ENCODE peak calls at places on chromosomes 13 and 19, in seven cellular contexts. H is omental fat pad, I is choroid plexus epithelial cell, C is cardiac fibroblast, X is neural progenitor cell, Z is colonic mucosa, W is HFFc6. G is an unnamed sample.

GRCh38 chr13:20231839-20232555 is at the start of gene GJB6:
- DNase-seq in I (no peak), X (peak), C (no peak), Z (no peak), W (no peak), H (no peak), G (no peak)

GRCh38 chr19:33868821-33869412 is 72.2 kb downstream of the KCTD15 start:
- DNase-seq in H (no peak), I (peak), C (peak), W (no peak), X (peak), Z (no peak), G (no peak)

GRCh38 chr19:21238670-21239069 is 90.5 kb downstream of the ZNF708 start:
- DNase-seq in I (no peak), X (no peak), W (no peak), C (no peak), Z (no peak), H (no peak), G (no peak)

GRCh38 chr13:111893607-111894443 is 173.1 kb upstream of the SOX1 start:
- DNase-seq in W (no peak), X (peak), H (no peak), Z (no peak), I (no peak), C (no peak), G (no peak)

GRCh38 chr13:89568746-89569145 is 1778.7 kb upstream of the MIR17HG start:
- DNase-seq in C (no peak), X (no peak), H (no peak), I (no peak), W (no peak), Z (no peak), G (no peak)

GRCh38 chr19:31326329-31327028 is 22.8 kb downstream of the TSHZ3 start:
- DNase-seq in Z (no peak), X (no peak), C (no peak), H (no peak), W (no peak), I (no peak), G (no peak)

GRCh38 chr19:10861118-10861651 is 10.2 kb upstream of the CARM1 start:
- DNase-seq in Z (peak), H (no peak), X (peak), W (no peak), I (peak), C (peak), G (no peak)

GRCh38 chr13:70339738-70340137 is 231.5 kb upstream of the KLHL1 start:
- DNase-seq in I (peak), Z (peak), X (peak), C (no peak), W (no peak), H (no peak), G (no peak)

GRCh38 chr19:18294467-18294864 is 13.0 kb upstream of the JUND start:
- DNase-seq in C (no peak), X (peak), Z (no peak), I (no peak), W (peak), H (no peak), G (peak)

GRCh38 chr13:60617863-60618733 is 221.1 kb downstream of the TDRD3 start:
- DNase-seq in I (peak), W (peak), H (no peak), C (peak), X (peak), Z (no peak), G (no peak)

GRCh38 chr19:53927745-53928144 is 18.7 kb downstream of the CACNG7 start:
- DNase-seq in X (peak), W (peak), H (no peak), Z (no peak), C (peak), I (peak), G (no peak)

GRCh38 chr13:48888613-48889012 is 87.1 kb upstream of the FNDC3A start:
- DNase-seq in Z (no peak), X (no peak), C (no peak), W (no peak), H (no peak), I (no peak), G (no peak)

GRCh38 chr13:77345150-77345780 is 18.4 kb upstream of the MYCBP2 start:
- DNase-seq in I (no peak), H (no peak), C (no peak), X (no peak), W (no peak), Z (no peak), G (no peak)

GRCh38 chr19:47032171-47032811 is 12.7 kb downstream of the NPAS1 start:
- DNase-seq in X (peak), H (no peak), W (no peak), Z (peak), C (peak), I (peak), G (peak)

GRCh38 chr19:17953869-17954268 is 13.0 kb upstream of the KCNN1 start:
- DNase-seq in I (no peak), W (no peak), H (no peak), C (no peak), Z (no peak), X (peak), G (no peak)

GRCh38 chr19:23075031-23075733 is 41.6 kb upstream of the ZNF730 start:
- DNase-seq in C (peak), I (peak), Z (peak), X (peak), H (peak), W (no peak), G (no peak)

GRCh38 chr19:14616310-14616870 is 33.5 kb downstream of the CLEC17A start:
- DNase-seq in X (no peak), I (no peak), W (no peak), C (no peak), Z (no peak), H (no peak), G (no peak)

GRCh38 chr19:54114340-54114826 is 1.1 kb downstream of the TFPT start:
- DNase-seq in X (peak), I (peak), C (peak), H (no peak), W (no peak), Z (peak), G (no peak)

GRCh38 chr13:36183901-36184300 is 30.5 kb downstream of the SOHLH2 start:
- DNase-seq in W (no peak), Z (no peak), I (no peak), H (no peak), C (no peak), X (no peak), G (no peak)

DNA sequence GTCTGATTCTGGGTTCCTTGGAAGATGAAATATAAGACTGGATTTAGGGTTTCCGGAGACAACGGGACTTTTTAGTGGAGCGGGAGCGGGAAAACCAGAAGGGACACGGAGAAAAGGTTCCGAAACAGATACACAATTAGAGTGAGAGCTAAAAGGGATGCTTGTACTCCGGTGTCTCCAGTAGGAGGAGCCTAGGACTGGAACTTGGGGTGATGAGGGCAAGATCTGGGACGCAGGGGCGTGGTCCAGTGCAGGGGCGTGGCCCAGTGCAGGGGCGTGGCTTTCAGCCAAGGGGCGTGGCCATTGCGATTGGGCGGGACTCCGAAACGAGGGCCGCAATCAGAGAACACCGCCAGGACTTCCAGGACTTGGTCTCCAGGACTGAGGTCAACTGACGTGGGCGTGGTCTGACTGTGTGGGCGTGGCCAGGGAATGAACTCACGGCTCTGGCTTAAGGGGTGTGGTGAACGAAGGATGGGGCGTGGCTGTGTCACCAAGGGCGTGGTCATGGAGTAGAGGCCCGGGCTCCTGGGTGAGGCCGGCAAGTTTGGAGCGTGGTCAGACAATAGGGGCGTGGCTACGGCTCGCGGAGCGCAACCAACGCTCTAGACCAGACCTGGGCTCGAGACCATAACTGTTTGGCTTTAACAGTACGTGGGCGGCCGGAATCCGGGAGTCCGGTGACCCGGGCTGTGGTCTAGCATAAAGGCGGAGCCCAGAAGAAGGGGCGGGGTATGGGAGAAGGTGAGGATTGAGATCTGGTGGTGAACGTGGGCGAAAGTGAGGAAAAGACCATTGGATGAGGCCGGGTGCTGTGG is at the start of gene DKKL1:
- DNase-seq in C (peak), Z (peak), H (peak), X (peak), I (peak), W (peak), G (peak)
- TF ChIP-seq CTCF in C (no peak), Z (no peak), H (no peak), X (peak), I (peak), W (peak), G (no peak)

GRCh38 chr19:4807188-4807587 is 15.7 kb downstream of the FEM1A start:
- DNase-seq in H (no peak), X (no peak), Z (no peak), I (no peak), W (no peak), C (no peak), G (no peak)

GRCh38 chr19:4816388-4817165 is 14.9 kb downstream of the TICAM1 start:
- DNase-seq in Z (no peak), I (no peak), X (no peak), W (no peak), H (no peak), C (no peak), G (no peak)

GRCh38 chr19:4814625-4815425 is 16.7 kb downstream of the TICAM1 start:
- DNase-seq in I (no peak), H (no peak), W (peak), C (no peak), Z (no peak), X (no peak), G (no peak)

GRCh38 chr19:4815426-4816387 is 15.8 kb downstream of the TICAM1 start:
- DNase-seq in C (peak), I (peak), X (peak), W (peak), H (peak), Z (peak), G (peak)

GRCh38 chr19:4811328-4812131 is 20.0 kb downstream of the TICAM1 start:
- DNase-seq in I (peak), H (peak), C (peak), Z (peak), W (peak), X (peak), G (peak)
- TF ChIP-seq CTCF in I (peak), H (no peak), C (peak), Z (peak), W (peak), X (peak), G (peak)

GRCh38 chr19:5131031-5131865 is 162.3 kb downstream of the KDM4B start:
- DNase-seq in H (no peak), X (no peak), I (no peak), Z (no peak), C (no peak), W (no peak), G (no peak)
- TF ChIP-seq CTCF in H (no peak), X (peak), I (no peak), Z (no peak), C (no peak), W (peak), G (no peak)

DNA sequence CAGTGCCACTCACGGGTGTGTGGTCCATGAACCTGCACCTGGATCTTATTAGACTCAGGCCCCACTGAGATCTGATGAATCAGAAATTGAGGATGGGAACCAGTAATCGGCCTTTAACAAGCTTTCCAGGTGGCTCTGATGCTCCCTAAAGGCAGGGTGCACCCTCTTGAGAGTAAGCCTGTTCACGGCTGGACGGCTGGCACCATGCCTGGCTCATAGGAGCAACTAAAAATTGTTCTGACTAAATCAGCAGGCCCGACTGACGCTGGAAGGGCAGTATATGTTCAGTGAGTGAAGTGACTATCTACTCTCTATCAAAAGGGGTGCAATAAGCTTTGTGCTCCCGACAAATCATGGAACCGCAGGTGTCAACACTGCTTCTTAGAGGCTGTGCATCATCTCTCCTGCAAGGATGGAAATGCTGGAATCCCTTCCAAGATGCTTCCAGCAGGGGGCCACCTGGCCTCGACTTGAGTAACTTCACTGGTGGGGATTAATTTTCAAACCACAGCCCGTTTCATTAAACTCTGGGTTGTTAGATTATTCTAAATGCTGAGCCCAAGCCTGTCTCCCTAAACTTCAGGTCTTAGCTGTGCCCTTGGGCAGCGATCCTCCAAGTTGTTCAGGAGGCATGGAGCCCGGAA is 28.4 kb downstream of the TMTC4 start:
- DNase-seq in H (no peak), Z (no peak), X (peak), I (peak), C (peak), W (no peak), G (no peak)
- TF ChIP-seq CTCF in H (no peak), Z (no peak), X (peak), I (peak), C (peak), W (peak), G (no peak)

GRCh38 chr19:55447421-55448174 is 4.5 kb upstream of the SHISA7 start:
- DNase-seq in Z (no peak), W (peak), C (peak), X (peak), I (no peak), H (no peak), G (no peak)
- TF ChIP-seq CTCF in Z (no peak), W (no peak), C (no peak), X (no peak), I (no peak), H (no peak), G (no peak)

GRCh38 chr13:113762075-113762474 is 3.0 kb downstream of the TMEM255B start:
- DNase-seq in H (no peak), I (no peak), W (no peak), C (no peak), Z (no peak), X (no peak), G (no peak)

GRCh38 chr13:113756441-113757097 is 2.5 kb upstream of the TMEM255B start:
- DNase-seq in H (no peak), W (no peak), Z (no peak), X (no peak), I (peak), C (no peak), G (no peak)

GRCh38 chr13:113761136-113761535 is 2.1 kb downstream of the TMEM255B start:
- DNase-seq in C (no peak), I (no peak), W (no peak), Z (no peak), X (no peak), H (no peak), G (no peak)

GRCh38 chr13:113759525-113760137 is 605 bp downstream of the TMEM255B start:
- DNase-seq in Z (no peak), W (no peak), I (peak), H (no peak), C (peak), X (peak), G (no peak)

DNA sequence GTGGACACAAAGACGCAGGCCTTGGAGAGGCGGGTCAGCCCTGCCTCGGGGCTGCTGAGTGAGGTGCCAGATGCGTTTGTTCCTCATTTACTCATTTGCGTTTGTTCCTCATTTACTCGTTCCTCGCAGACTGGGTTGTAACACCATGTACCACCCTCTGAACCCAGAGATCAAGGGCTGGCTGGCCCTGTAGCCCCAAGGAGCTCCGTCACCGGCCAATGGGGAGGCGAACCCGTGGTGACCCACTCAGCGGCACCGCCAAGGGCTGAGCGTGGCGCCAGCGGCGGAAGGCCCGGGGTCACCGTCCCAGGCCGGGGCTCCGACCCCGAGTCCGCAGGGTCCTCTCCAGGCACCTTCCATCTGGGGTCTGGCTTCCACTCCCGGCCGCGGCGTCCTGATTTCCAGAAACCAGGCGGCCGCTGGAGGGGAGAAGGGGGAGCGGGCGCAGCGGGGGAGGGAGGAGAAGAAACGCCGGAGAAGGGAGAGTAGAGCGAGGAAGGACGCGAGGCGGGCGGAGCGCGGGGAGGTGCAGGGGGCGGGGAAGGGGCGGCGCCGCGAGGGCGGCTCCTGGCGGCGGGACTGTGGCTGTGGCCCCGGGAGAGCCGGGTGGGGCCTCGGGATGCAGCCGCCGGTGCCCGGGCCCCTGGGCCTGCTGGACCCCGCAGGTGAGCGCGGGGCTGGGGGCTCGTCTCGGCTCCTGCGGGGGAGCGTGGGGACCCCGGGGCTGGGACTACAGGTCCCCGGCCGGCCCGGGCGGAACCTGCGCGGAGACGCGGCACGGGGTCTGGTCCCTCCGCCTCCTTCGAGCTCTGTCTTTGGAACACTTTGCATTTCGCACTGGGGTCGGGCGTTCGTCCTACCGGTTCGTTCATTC is at the start of gene TMEM255B:
- DNase-seq in C (peak), Z (peak), W (peak), H (peak), X (peak), I (peak), G (peak)
- TF ChIP-seq CTCF in C (no peak), Z (peak), W (peak), H (no peak), X (peak), I (no peak), G (peak)

GRCh38 chr19:36378625-36379509 is at the start of gene ZFP14:
- DNase-seq in Z (peak), C (peak), H (peak), X (peak), I (peak), W (peak), G (peak)
- TF ChIP-seq CTCF in Z (no peak), C (peak), H (no peak), X (no peak), I (peak), W (peak), G (no peak)

DNA sequence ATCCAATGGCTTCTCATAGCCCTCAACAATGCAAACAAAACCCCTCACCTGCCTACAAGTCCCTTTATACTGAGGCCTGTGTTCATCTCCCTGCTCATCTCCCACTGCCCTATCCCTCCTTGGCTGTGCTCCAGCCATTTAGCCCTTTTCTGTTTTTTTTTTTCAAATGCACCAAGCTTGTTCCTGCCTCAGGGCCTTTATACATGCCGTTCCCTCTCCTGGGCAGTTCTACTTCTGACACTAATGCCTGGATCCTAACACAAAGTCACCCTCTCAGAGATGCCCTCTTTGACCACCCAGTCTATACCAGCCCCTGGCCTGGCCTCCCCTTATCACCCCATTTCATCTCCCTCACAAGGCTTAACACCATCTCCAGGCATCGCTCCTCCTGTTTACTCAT is 26.9 kb downstream of the ZNF574 start:
- DNase-seq in W (no peak), C (no peak), H (no peak), I (no peak), Z (no peak), X (no peak), G (no peak)
- TF ChIP-seq CTCF in W (no peak), C (no peak), H (no peak), I (no peak), Z (no peak), X (no peak), G (no peak)

GRCh38 chr19:13033244-13033643 is 38.0 kb downstream of the NFIX start:
- DNase-seq in W (no peak), X (no peak), I (no peak), C (no peak), H (no peak), Z (no peak), G (no peak)
- TF ChIP-seq CTCF in W (peak), X (peak), I (peak), C (no peak), H (no peak), Z (no peak), G (no peak)

DNA sequence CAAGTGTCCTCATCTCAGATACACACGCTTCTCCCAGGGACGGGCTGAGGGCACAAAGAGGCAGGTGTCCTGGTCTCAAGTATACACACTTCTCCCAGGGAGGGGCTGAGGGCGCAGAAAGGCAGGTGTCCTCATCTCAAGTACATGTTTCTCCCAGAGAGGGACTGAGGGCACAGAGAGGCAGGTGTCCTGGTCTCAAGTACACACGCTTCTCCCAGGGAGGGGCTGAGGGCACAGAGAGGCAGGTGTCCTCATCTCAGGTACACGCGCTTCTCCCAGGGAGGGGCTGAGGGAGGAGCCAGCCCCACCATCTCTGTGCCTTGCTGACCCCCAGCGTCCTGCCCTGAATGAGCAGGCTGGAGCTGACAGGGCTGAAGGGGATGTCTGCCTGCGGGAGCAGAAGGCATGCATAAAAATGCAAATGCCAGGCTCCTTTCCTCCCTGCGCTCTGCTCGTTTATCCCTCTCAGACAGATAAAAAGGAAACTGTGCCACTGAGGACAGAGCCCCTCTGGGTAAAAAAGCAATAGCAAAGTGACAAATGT is 96.1 kb upstream of the UQCRFS1 start:
- DNase-seq in Z (no peak), X (peak), C (no peak), I (no peak), H (no peak), W (no peak), G (no peak)
- TF ChIP-seq CTCF in Z (no peak), X (no peak), C (no peak), I (no peak), H (no peak), W (no peak), G (no peak)

G was measured in natural killer cell.